ENCODE peak calls at places on chromosomes 2 and 18, in seven cellular contexts. One of them, this sample, is unnamed.

GRCh38 chr2:70083344-70084156 is 3.7 kb upstream of the PCBP1 start:
- DNase-seq in fibroblast of the aortic adventitia: no peak
- DNase-seq in cardiac muscle cell: no peak
- DNase-seq in left ventricle myocardium inferior: no peak
- DNase-seq in neural progenitor cell: no peak
- DNase-seq in upper lobe of right lung: no peak
- DNase-seq in HL-60: no peak
- DNase-seq in this sample: no peak

GRCh38 chr2:136117909-136118818 is at the start of gene CXCR4:
- DNase-seq in fibroblast of the aortic adventitia: peak
- DNase-seq in cardiac muscle cell: peak
- DNase-seq in left ventricle myocardium inferior: peak
- DNase-seq in neural progenitor cell: peak
- DNase-seq in upper lobe of right lung: peak
- DNase-seq in HL-60: peak
- DNase-seq in this sample: peak

GRCh38 chr18:48875942-48876511 is 74.7 kb downstream of the SMAD7 start:
- DNase-seq in fibroblast of the aortic adventitia: no peak
- DNase-seq in cardiac muscle cell: peak
- DNase-seq in left ventricle myocardium inferior: no peak
- DNase-seq in neural progenitor cell: peak
- DNase-seq in upper lobe of right lung: peak
- DNase-seq in HL-60: no peak
- DNase-seq in this sample: no peak

GRCh38 chr2:234496442-234496834 is 443 bp downstream of the ARL4C start:
- DNase-seq in fibroblast of the aortic adventitia: no peak
- DNase-seq in cardiac muscle cell: no peak
- DNase-seq in left ventricle myocardium inferior: no peak
- DNase-seq in neural progenitor cell: no peak
- DNase-seq in upper lobe of right lung: no peak
- DNase-seq in HL-60: no peak
- DNase-seq in this sample: peak

GRCh38 chr2:201542291-201542690 is 90.8 kb downstream of the STRADB start:
- DNase-seq in fibroblast of the aortic adventitia: no peak
- DNase-seq in cardiac muscle cell: no peak
- DNase-seq in left ventricle myocardium inferior: no peak
- DNase-seq in neural progenitor cell: no peak
- DNase-seq in upper lobe of right lung: no peak
- DNase-seq in HL-60: no peak
- DNase-seq in this sample: no peak

GRCh38 chr2:121074322-121074932 is 210.6 kb downstream of the TFCP2L1 start:
- DNase-seq in fibroblast of the aortic adventitia: no peak
- DNase-seq in cardiac muscle cell: peak
- DNase-seq in left ventricle myocardium inferior: no peak
- DNase-seq in neural progenitor cell: no peak
- DNase-seq in upper lobe of right lung: no peak
- DNase-seq in HL-60: no peak
- DNase-seq in this sample: no peak

GRCh38 chr2:140442319-140442718 is 1662.1 kb upstream of the NXPH2 start:
- DNase-seq in fibroblast of the aortic adventitia: peak
- DNase-seq in cardiac muscle cell: no peak
- DNase-seq in left ventricle myocardium inferior: no peak
- DNase-seq in neural progenitor cell: no peak
- DNase-seq in upper lobe of right lung: no peak
- DNase-seq in HL-60: no peak
- DNase-seq in this sample: peak

GRCh38 chr2:139394801-139395200 is 614.6 kb upstream of the NXPH2 start:
- DNase-seq in fibroblast of the aortic adventitia: no peak
- DNase-seq in cardiac muscle cell: no peak
- DNase-seq in left ventricle myocardium inferior: no peak
- DNase-seq in neural progenitor cell: no peak
- DNase-seq in upper lobe of right lung: no peak
- DNase-seq in HL-60: no peak
- DNase-seq in this sample: no peak

GRCh38 chr18:79574938-79575525 is 104.6 kb upstream of the CTDP1 start:
- DNase-seq in fibroblast of the aortic adventitia: no peak
- DNase-seq in cardiac muscle cell: no peak
- DNase-seq in left ventricle myocardium inferior: no peak
- DNase-seq in neural progenitor cell: no peak
- DNase-seq in upper lobe of right lung: peak
- DNase-seq in HL-60: peak
- DNase-seq in this sample: no peak

GRCh38 chr2:60053791-60054190 is 499.7 kb downstream of the BCL11A start:
- DNase-seq in fibroblast of the aortic adventitia: no peak
- DNase-seq in cardiac muscle cell: no peak
- DNase-seq in left ventricle myocardium inferior: no peak
- DNase-seq in neural progenitor cell: no peak
- DNase-seq in upper lobe of right lung: no peak
- DNase-seq in HL-60: no peak
- DNase-seq in this sample: no peak

GRCh38 chr2:52532956-52533355 is 1234.6 kb upstream of the CHAC2 start:
- DNase-seq in fibroblast of the aortic adventitia: no peak
- DNase-seq in cardiac muscle cell: no peak
- DNase-seq in left ventricle myocardium inferior: no peak
- DNase-seq in neural progenitor cell: no peak
- DNase-seq in upper lobe of right lung: no peak
- DNase-seq in HL-60: no peak
- DNase-seq in this sample: no peak

GRCh38 chr18:36772339-36772738 is 56.5 kb downstream of the TPGS2 start:
- DNase-seq in fibroblast of the aortic adventitia: no peak
- DNase-seq in cardiac muscle cell: no peak
- DNase-seq in left ventricle myocardium inferior: no peak
- DNase-seq in neural progenitor cell: no peak
- DNase-seq in upper lobe of right lung: no peak
- DNase-seq in HL-60: no peak
- DNase-seq in this sample: no peak

GRCh38 chr2:239519921-239520585 is 119.2 kb upstream of the HDAC4 start:
- DNase-seq in fibroblast of the aortic adventitia: no peak
- DNase-seq in cardiac muscle cell: no peak
- DNase-seq in left ventricle myocardium inferior: peak
- DNase-seq in neural progenitor cell: no peak
- DNase-seq in upper lobe of right lung: no peak
- DNase-seq in HL-60: no peak
- DNase-seq in this sample: no peak

GRCh38 chr2:152432206-152432653 is 97.3 kb downstream of the FMNL2 start:
- DNase-seq in fibroblast of the aortic adventitia: peak
- DNase-seq in cardiac muscle cell: no peak
- DNase-seq in left ventricle myocardium inferior: no peak
- DNase-seq in neural progenitor cell: no peak
- DNase-seq in upper lobe of right lung: no peak
- DNase-seq in HL-60: peak
- DNase-seq in this sample: peak

GRCh38 chr2:238441262-238442114 is 14.8 kb downstream of the ASB1 start:
- DNase-seq in fibroblast of the aortic adventitia: no peak
- DNase-seq in cardiac muscle cell: no peak
- DNase-seq in left ventricle myocardium inferior: no peak
- DNase-seq in neural progenitor cell: no peak
- DNase-seq in upper lobe of right lung: no peak
- DNase-seq in HL-60: no peak
- DNase-seq in this sample: peak

GRCh38 chr2:72971036-72971435 is 53.7 kb downstream of the EMX1 start:
- DNase-seq in fibroblast of the aortic adventitia: no peak
- DNase-seq in cardiac muscle cell: no peak
- DNase-seq in left ventricle myocardium inferior: no peak
- DNase-seq in neural progenitor cell: no peak
- DNase-seq in upper lobe of right lung: no peak
- DNase-seq in HL-60: no peak
- DNase-seq in this sample: no peak

GRCh38 chr2:72973566-72974435 is 56.5 kb downstream of the EMX1 start:
- DNase-seq in fibroblast of the aortic adventitia: peak
- DNase-seq in cardiac muscle cell: peak
- DNase-seq in left ventricle myocardium inferior: no peak
- DNase-seq in neural progenitor cell: peak
- DNase-seq in upper lobe of right lung: no peak
- DNase-seq in HL-60: peak
- DNase-seq in this sample: peak

GRCh38 chr2:72975017-72975416 is 57.7 kb downstream of the EMX1 start:
- DNase-seq in fibroblast of the aortic adventitia: no peak
- DNase-seq in cardiac muscle cell: no peak
- DNase-seq in left ventricle myocardium inferior: no peak
- DNase-seq in neural progenitor cell: no peak
- DNase-seq in upper lobe of right lung: no peak
- DNase-seq in HL-60: no peak
- DNase-seq in this sample: no peak

GRCh38 chr2:72974436-72974754 is 57.1 kb downstream of the EMX1 start:
- DNase-seq in fibroblast of the aortic adventitia: no peak
- DNase-seq in cardiac muscle cell: no peak
- DNase-seq in left ventricle myocardium inferior: no peak
- DNase-seq in neural progenitor cell: no peak
- DNase-seq in upper lobe of right lung: no peak
- DNase-seq in HL-60: no peak
- DNase-seq in this sample: no peak

DNA sequence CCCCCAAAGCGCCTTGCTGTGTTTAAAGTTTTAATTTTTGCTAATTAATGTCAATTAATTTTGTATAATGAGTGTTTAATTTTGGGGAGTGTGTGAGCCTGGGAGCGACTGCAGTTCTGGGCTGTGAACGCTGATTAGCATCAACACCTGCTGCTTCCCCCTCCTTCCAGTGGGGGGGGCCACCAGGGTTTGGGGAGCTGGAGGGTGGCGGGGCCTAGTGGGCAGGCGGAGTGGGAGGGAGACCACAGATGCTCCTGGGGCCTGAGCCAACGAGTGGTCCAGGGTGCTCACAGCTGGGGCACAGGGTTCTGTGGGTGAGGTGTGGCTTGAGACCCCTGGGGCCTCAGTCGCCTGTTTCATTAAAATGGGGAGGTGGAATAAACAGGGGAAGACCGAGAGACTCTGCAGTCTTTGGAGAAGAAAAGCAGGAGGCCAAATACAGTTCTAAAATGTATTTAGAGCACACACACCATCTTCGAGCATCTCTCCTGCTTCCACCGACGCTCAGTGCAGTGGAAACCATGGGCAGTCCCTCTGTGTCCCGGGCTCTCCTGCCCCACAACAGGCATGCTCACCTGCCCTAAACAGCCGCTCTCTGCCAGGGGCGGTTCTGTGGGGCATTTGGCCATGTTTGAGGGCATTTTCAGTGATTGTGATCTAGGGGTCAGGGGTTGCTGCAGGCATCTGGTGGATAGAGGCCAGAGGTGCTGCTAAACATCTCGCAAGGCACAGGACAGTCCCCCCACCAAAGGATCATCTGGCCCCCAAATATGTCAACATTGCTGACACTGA is 55.6 kb downstream of the EMX1 start:
- DNase-seq in fibroblast of the aortic adventitia: no peak
- DNase-seq in cardiac muscle cell: no peak
- DNase-seq in left ventricle myocardium inferior: no peak
- DNase-seq in neural progenitor cell: no peak
- DNase-seq in upper lobe of right lung: no peak
- DNase-seq in HL-60: no peak
- DNase-seq in this sample: no peak
- H3K4me3 ChIP-seq in fibroblast of the aortic adventitia: no peak
- H3K4me3 ChIP-seq in cardiac muscle cell: no peak
- H3K4me3 ChIP-seq in left ventricle myocardium inferior: no peak
- H3K4me3 ChIP-seq in neural progenitor cell: no peak
- H3K4me3 ChIP-seq in upper lobe of right lung: no peak
- H3K4me3 ChIP-seq in HL-60: no peak
- H3K4me3 ChIP-seq in this sample: no peak

GRCh38 chr18:9924371-9924943 is 10.6 kb downstream of the VAPA start:
- DNase-seq in fibroblast of the aortic adventitia: no peak
- DNase-seq in cardiac muscle cell: no peak
- DNase-seq in left ventricle myocardium inferior: no peak
- DNase-seq in neural progenitor cell: no peak
- DNase-seq in upper lobe of right lung: no peak
- DNase-seq in HL-60: no peak
- DNase-seq in this sample: no peak
- H3K4me3 ChIP-seq in fibroblast of the aortic adventitia: no peak
- H3K4me3 ChIP-seq in cardiac muscle cell: no peak
- H3K4me3 ChIP-seq in left ventricle myocardium inferior: no peak
- H3K4me3 ChIP-seq in neural progenitor cell: no peak
- H3K4me3 ChIP-seq in upper lobe of right lung: no peak
- H3K4me3 ChIP-seq in HL-60: no peak
- H3K4me3 ChIP-seq in this sample: no peak

GRCh38 chr2:144372484-144373195 is 147.3 kb downstream of the ZEB2 start:
- DNase-seq in fibroblast of the aortic adventitia: no peak
- DNase-seq in cardiac muscle cell: no peak
- DNase-seq in left ventricle myocardium inferior: peak
- DNase-seq in neural progenitor cell: no peak
- DNase-seq in upper lobe of right lung: no peak
- DNase-seq in HL-60: peak
- DNase-seq in this sample: peak
- H3K4me3 ChIP-seq in fibroblast of the aortic adventitia: no peak
- H3K4me3 ChIP-seq in cardiac muscle cell: no peak
- H3K4me3 ChIP-seq in left ventricle myocardium inferior: peak
- H3K4me3 ChIP-seq in neural progenitor cell: no peak
- H3K4me3 ChIP-seq in upper lobe of right lung: no peak
- H3K4me3 ChIP-seq in HL-60: no peak
- H3K4me3 ChIP-seq in this sample: no peak

DNA sequence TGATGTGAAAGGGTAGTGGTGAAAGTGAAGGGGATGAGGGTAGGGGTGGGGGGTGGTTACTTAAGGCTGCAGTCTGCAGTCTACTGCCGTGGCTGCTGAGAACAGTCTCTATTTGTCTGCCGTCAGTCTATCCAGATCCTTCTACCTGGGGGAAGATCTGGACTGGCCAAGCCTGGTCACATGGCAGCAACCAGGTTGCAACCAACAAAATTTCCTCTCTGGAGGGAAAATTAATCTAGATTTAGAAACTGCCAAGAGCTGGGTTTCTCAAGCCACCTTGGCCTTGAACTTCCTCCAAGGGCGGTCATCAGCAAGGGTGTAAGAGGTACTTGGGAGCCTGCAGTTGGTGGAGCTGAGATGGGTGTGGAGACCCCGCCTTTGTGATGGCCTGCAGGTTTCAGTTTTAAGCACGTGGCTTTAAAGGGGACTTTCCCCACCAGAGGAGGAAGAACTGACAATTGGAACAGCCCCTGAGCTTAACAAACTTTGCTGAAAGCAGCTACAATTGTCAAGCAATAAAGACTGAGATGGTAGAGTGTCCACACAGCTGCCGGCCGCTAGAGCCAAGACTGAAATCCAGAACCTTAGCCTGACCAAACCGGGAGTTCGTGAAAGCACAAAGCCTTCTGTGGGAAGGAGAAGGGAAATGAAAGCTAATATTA is 31.4 kb upstream of the KCMF1 start:
- DNase-seq in fibroblast of the aortic adventitia: no peak
- DNase-seq in cardiac muscle cell: no peak
- DNase-seq in left ventricle myocardium inferior: no peak
- DNase-seq in neural progenitor cell: no peak
- DNase-seq in upper lobe of right lung: no peak
- DNase-seq in HL-60: peak
- DNase-seq in this sample: no peak
- H3K4me3 ChIP-seq in fibroblast of the aortic adventitia: no peak
- H3K4me3 ChIP-seq in cardiac muscle cell: no peak
- H3K4me3 ChIP-seq in left ventricle myocardium inferior: no peak
- H3K4me3 ChIP-seq in neural progenitor cell: no peak
- H3K4me3 ChIP-seq in upper lobe of right lung: no peak
- H3K4me3 ChIP-seq in HL-60: no peak
- H3K4me3 ChIP-seq in this sample: no peak